ENCODE peak calls at places on chromosome 9, in five cellular contexts. One of them, this sample, is unnamed.

GRCh38 chr9:136443687-136444086 is 4.0 kb upstream of the INPP5E start:
- DNase-seq in T-helper 2 cell: no peak
- DNase-seq in H54: no peak
- DNase-seq in islet precursor cell: no peak
- DNase-seq in brain pericyte: no peak
- DNase-seq in this sample: no peak

GRCh38 chr9:134130503-134131375 is 5.1 kb upstream of the WDR5 start:
- DNase-seq in H54: peak
- DNase-seq in T-helper 2 cell: no peak
- DNase-seq in islet precursor cell: peak
- DNase-seq in brain pericyte: no peak
- DNase-seq in this sample: no peak

GRCh38 chr9:30723656-30724055 is 1660.8 kb upstream of the ACO1 start:
- DNase-seq in brain pericyte: no peak
- DNase-seq in T-helper 2 cell: no peak
- DNase-seq in islet precursor cell: no peak
- DNase-seq in H54: no peak
- DNase-seq in this sample: no peak

GRCh38 chr9:127215266-127216209 is 49.0 kb upstream of the GARNL3 start:
- DNase-seq in brain pericyte: no peak
- DNase-seq in islet precursor cell: peak
- DNase-seq in T-helper 2 cell: no peak
- DNase-seq in H54: no peak
- DNase-seq in this sample: no peak

GRCh38 chr9:74666625-74667316 is 169.6 kb downstream of the RORB start:
- DNase-seq in brain pericyte: no peak
- DNase-seq in islet precursor cell: no peak
- DNase-seq in T-helper 2 cell: no peak
- DNase-seq in H54: no peak
- DNase-seq in this sample: no peak

GRCh38 chr9:82490019-82490499 is 501.5 kb downstream of the SPATA31D1 start:
- DNase-seq in H54: no peak
- DNase-seq in islet precursor cell: peak
- DNase-seq in T-helper 2 cell: no peak
- DNase-seq in brain pericyte: peak
- DNase-seq in this sample: no peak

GRCh38 chr9:129576546-129577543 is 44.1 kb downstream of the C9orf50 start:
- DNase-seq in H54: no peak
- DNase-seq in brain pericyte: no peak
- DNase-seq in T-helper 2 cell: no peak
- DNase-seq in islet precursor cell: no peak
- DNase-seq in this sample: no peak

GRCh38 chr9:78030553-78031270 is 899 bp downstream of the GNAQ start:
- DNase-seq in islet precursor cell: peak
- DNase-seq in brain pericyte: no peak
- DNase-seq in H54: peak
- DNase-seq in T-helper 2 cell: peak
- DNase-seq in this sample: no peak

GRCh38 chr9:37996050-37996811 is 72.8 kb downstream of the SHB start:
- DNase-seq in H54: no peak
- DNase-seq in T-helper 2 cell: no peak
- DNase-seq in islet precursor cell: no peak
- DNase-seq in brain pericyte: no peak
- DNase-seq in this sample: no peak

GRCh38 chr9:133554729-133555128 is 20.2 kb downstream of the ADAMTSL2 start:
- DNase-seq in islet precursor cell: no peak
- DNase-seq in T-helper 2 cell: no peak
- DNase-seq in brain pericyte: no peak
- DNase-seq in H54: no peak
- DNase-seq in this sample: no peak

GRCh38 chr9:135819905-135820304 is 87.4 kb downstream of the CAMSAP1 start:
- DNase-seq in H54: no peak
- DNase-seq in islet precursor cell: peak
- DNase-seq in brain pericyte: no peak
- DNase-seq in T-helper 2 cell: no peak
- DNase-seq in this sample: no peak

This sample was measured in NCI-H1436 treated with DMSO at 0.1 percent for 48 hours.